ENCODE peak calls at places on chromosome 18, in four cellular contexts. One of them, this sample, is unnamed. For H3K4me1 and H3K9me3, the result is how much of the 10 kb centered on the place peaks cover.

GRCh38 chr18:42976869-42977268 is 138.6 kb downstream of the RIT2 start:
- DNase-seq in CD8-positive, alpha-beta memory T cell: no peak
- DNase-seq in Peyer's patch: no peak
- DNase-seq in right atrium auricular region: no peak
- DNase-seq in this sample: no peak

GRCh38 chr18:76448262-76449109 is 46.6 kb downstream of the ZNF516 start:
- DNase-seq in CD8-positive, alpha-beta memory T cell: no peak
- DNase-seq in Peyer's patch: no peak
- DNase-seq in right atrium auricular region: peak
- DNase-seq in this sample: no peak

GRCh38 chr18:36595046-36595817 is 233.6 kb downstream of the TPGS2 start:
- DNase-seq in CD8-positive, alpha-beta memory T cell: no peak
- DNase-seq in Peyer's patch: no peak
- DNase-seq in right atrium auricular region: no peak
- DNase-seq in this sample: no peak

GRCh38 chr18:23494992-23495391 is 8.3 kb upstream of the RMC1 start:
- DNase-seq in CD8-positive, alpha-beta memory T cell: no peak
- DNase-seq in Peyer's patch: no peak
- DNase-seq in right atrium auricular region: no peak
- DNase-seq in this sample: no peak

GRCh38 chr18:26470011-26470637 is 78.2 kb downstream of the KCTD1 start:
- DNase-seq in CD8-positive, alpha-beta memory T cell: no peak
- DNase-seq in Peyer's patch: no peak
- DNase-seq in right atrium auricular region: no peak
- DNase-seq in this sample: no peak

GRCh38 chr18:51757525-51757924 is 560.0 kb upstream of the MEX3C start:
- DNase-seq in CD8-positive, alpha-beta memory T cell: no peak
- DNase-seq in Peyer's patch: no peak
- DNase-seq in right atrium auricular region: no peak
- DNase-seq in this sample: no peak

GRCh38 chr18:364221-364620 is 96.4 kb upstream of the THOC1 start:
- DNase-seq in CD8-positive, alpha-beta memory T cell: no peak
- DNase-seq in Peyer's patch: no peak
- DNase-seq in right atrium auricular region: no peak
- DNase-seq in this sample: no peak

GRCh38 chr18:36075862-36076587 is 8.7 kb upstream of the RPRD1A start:
- DNase-seq in CD8-positive, alpha-beta memory T cell: no peak
- DNase-seq in Peyer's patch: no peak
- DNase-seq in right atrium auricular region: no peak
- DNase-seq in this sample: no peak

GRCh38 chr18:69230204-69230603 is 170.5 kb upstream of the DOK6 start:
- DNase-seq in CD8-positive, alpha-beta memory T cell: no peak
- DNase-seq in Peyer's patch: no peak
- DNase-seq in right atrium auricular region: no peak
- DNase-seq in this sample: peak

GRCh38 chr18:59681051-59681450 is 16.2 kb downstream of the CCBE1 start:
- DNase-seq in CD8-positive, alpha-beta memory T cell: no peak
- DNase-seq in Peyer's patch: no peak
- DNase-seq in right atrium auricular region: no peak
- DNase-seq in this sample: no peak

GRCh38 chr18:43671431-43671830 is 394.1 kb upstream of the SYT4 start:
- DNase-seq in CD8-positive, alpha-beta memory T cell: no peak
- DNase-seq in Peyer's patch: no peak
- DNase-seq in right atrium auricular region: no peak
- DNase-seq in this sample: no peak

GRCh38 chr18:55262021-55262560 is 302.8 kb upstream of the CCDC68 start:
- DNase-seq in CD8-positive, alpha-beta memory T cell: no peak
- DNase-seq in Peyer's patch: no peak
- DNase-seq in right atrium auricular region: no peak
- DNase-seq in this sample: no peak

GRCh38 chr18:76208632-76209308 is 286.3 kb downstream of the ZNF516 start:
- DNase-seq in CD8-positive, alpha-beta memory T cell: no peak
- DNase-seq in Peyer's patch: no peak
- DNase-seq in right atrium auricular region: no peak
- DNase-seq in this sample: no peak

GRCh38 chr18:63440897-63441296 is 18.6 kb upstream of the VPS4B start:
- DNase-seq in CD8-positive, alpha-beta memory T cell: no peak
- DNase-seq in Peyer's patch: no peak
- DNase-seq in right atrium auricular region: no peak
- DNase-seq in this sample: no peak

GRCh38 chr18:53458944-53459580 is 765.4 kb downstream of the MBD2 start:
- DNase-seq in CD8-positive, alpha-beta memory T cell: no peak
- DNase-seq in Peyer's patch: no peak
- DNase-seq in right atrium auricular region: no peak
- DNase-seq in this sample: peak

GRCh38 chr18:10726198-10727068 is 200.6 kb downstream of the NAPG start:
- DNase-seq in CD8-positive, alpha-beta memory T cell: no peak
- DNase-seq in Peyer's patch: no peak
- DNase-seq in right atrium auricular region: no peak
- DNase-seq in this sample: no peak

GRCh38 chr18:44654555-44654954 is 26.1 kb upstream of the SETBP1 start:
- DNase-seq in CD8-positive, alpha-beta memory T cell: no peak
- DNase-seq in Peyer's patch: no peak
- DNase-seq in right atrium auricular region: no peak
- DNase-seq in this sample: no peak

GRCh38 chr18:38038242-38038641 is 472.6 kb upstream of the CELF4 start:
- DNase-seq in CD8-positive, alpha-beta memory T cell: no peak
- DNase-seq in Peyer's patch: no peak
- DNase-seq in right atrium auricular region: no peak
- DNase-seq in this sample: no peak

GRCh38 chr18:67300498-67300897 is 216.0 kb downstream of the DSEL start:
- DNase-seq in CD8-positive, alpha-beta memory T cell: peak
- DNase-seq in Peyer's patch: no peak
- DNase-seq in right atrium auricular region: no peak
- DNase-seq in this sample: no peak

GRCh38 chr18:60232541-60232940 is 140.0 kb downstream of the MC4R start:
- DNase-seq in CD8-positive, alpha-beta memory T cell: no peak
- DNase-seq in Peyer's patch: no peak
- DNase-seq in right atrium auricular region: no peak
- DNase-seq in this sample: no peak

GRCh38 chr18:70337139-70337972 is 48.5 kb downstream of the SOCS6 start:
- DNase-seq in CD8-positive, alpha-beta memory T cell: no peak
- DNase-seq in Peyer's patch: no peak
- DNase-seq in right atrium auricular region: no peak
- DNase-seq in this sample: no peak

GRCh38 chr18:41922171-41922570 is 32.9 kb upstream of the PIK3C3 start:
- DNase-seq in CD8-positive, alpha-beta memory T cell: no peak
- DNase-seq in Peyer's patch: no peak
- DNase-seq in right atrium auricular region: no peak
- DNase-seq in this sample: no peak

GRCh38 chr18:43805646-43806194 is 528.4 kb upstream of the SYT4 start:
- DNase-seq in CD8-positive, alpha-beta memory T cell: no peak
- DNase-seq in Peyer's patch: no peak
- DNase-seq in right atrium auricular region: no peak
- DNase-seq in this sample: no peak

GRCh38 chr18:56574827-56575226 is 63.6 kb downstream of the TXNL1 start:
- DNase-seq in CD8-positive, alpha-beta memory T cell: no peak
- DNase-seq in Peyer's patch: no peak
- DNase-seq in right atrium auricular region: no peak
- DNase-seq in this sample: no peak

GRCh38 chr18:51196811-51197660 is 445 bp downstream of the MEX3C start:
- DNase-seq in CD8-positive, alpha-beta memory T cell: no peak
- DNase-seq in Peyer's patch: peak
- DNase-seq in right atrium auricular region: no peak
- DNase-seq in this sample: no peak

GRCh38 chr18:47184419-47185050 is 8.4 kb upstream of the IER3IP1 start:
- DNase-seq in CD8-positive, alpha-beta memory T cell: no peak
- DNase-seq in Peyer's patch: no peak
- DNase-seq in right atrium auricular region: no peak
- DNase-seq in this sample: no peak

GRCh38 chr18:23689616-23690504 is 607 bp downstream of the LAMA3 start:
- DNase-seq in CD8-positive, alpha-beta memory T cell: no peak
- DNase-seq in Peyer's patch: peak
- DNase-seq in right atrium auricular region: no peak
- DNase-seq in this sample: no peak

GRCh38 chr18:37544713-37545112 is 20.9 kb downstream of the CELF4 start:
- DNase-seq in CD8-positive, alpha-beta memory T cell: no peak
- DNase-seq in Peyer's patch: no peak
- DNase-seq in right atrium auricular region: no peak
- DNase-seq in this sample: no peak

GRCh38 chr18:79681484-79682387 is 2.1 kb downstream of the CTDP1 start:
- DNase-seq in CD8-positive, alpha-beta memory T cell: peak
- DNase-seq in Peyer's patch: no peak
- DNase-seq in right atrium auricular region: no peak
- DNase-seq in this sample: no peak
- H3K4me1 ChIP-seq in CD8-positive, alpha-beta memory T cell: half or more
- H3K4me1 ChIP-seq in Peyer's patch: under half
- H3K4me1 ChIP-seq in right atrium auricular region: half or more
- H3K4me1 ChIP-seq in this sample: under half

GRCh38 chr18:79523738-79524180 is 128.0 kb downstream of the NFATC1 start:
- DNase-seq in CD8-positive, alpha-beta memory T cell: peak
- DNase-seq in Peyer's patch: no peak
- DNase-seq in right atrium auricular region: peak
- DNase-seq in this sample: no peak

GRCh38 chr18:79522451-79523220 is 126.9 kb downstream of the NFATC1 start:
- DNase-seq in CD8-positive, alpha-beta memory T cell: peak
- DNase-seq in Peyer's patch: peak
- DNase-seq in right atrium auricular region: peak
- DNase-seq in this sample: no peak

GRCh38 chr18:79523221-79523737 is 127.5 kb downstream of the NFATC1 start:
- DNase-seq in CD8-positive, alpha-beta memory T cell: peak
- DNase-seq in Peyer's patch: no peak
- DNase-seq in right atrium auricular region: peak
- DNase-seq in this sample: no peak

GRCh38 chr18:79525556-79526467 is 130.1 kb downstream of the NFATC1 start:
- DNase-seq in CD8-positive, alpha-beta memory T cell: no peak
- DNase-seq in Peyer's patch: peak
- DNase-seq in right atrium auricular region: peak
- DNase-seq in this sample: no peak

GRCh38 chr18:79524181-79525078 is 128.7 kb downstream of the NFATC1 start:
- DNase-seq in CD8-positive, alpha-beta memory T cell: peak
- DNase-seq in Peyer's patch: peak
- DNase-seq in right atrium auricular region: peak
- DNase-seq in this sample: no peak
- H3K27ac ChIP-seq in CD8-positive, alpha-beta memory T cell: peak
- H3K27ac ChIP-seq in Peyer's patch: peak
- H3K27ac ChIP-seq in right atrium auricular region: no peak
- H3K27ac ChIP-seq in this sample: no peak

DNA sequence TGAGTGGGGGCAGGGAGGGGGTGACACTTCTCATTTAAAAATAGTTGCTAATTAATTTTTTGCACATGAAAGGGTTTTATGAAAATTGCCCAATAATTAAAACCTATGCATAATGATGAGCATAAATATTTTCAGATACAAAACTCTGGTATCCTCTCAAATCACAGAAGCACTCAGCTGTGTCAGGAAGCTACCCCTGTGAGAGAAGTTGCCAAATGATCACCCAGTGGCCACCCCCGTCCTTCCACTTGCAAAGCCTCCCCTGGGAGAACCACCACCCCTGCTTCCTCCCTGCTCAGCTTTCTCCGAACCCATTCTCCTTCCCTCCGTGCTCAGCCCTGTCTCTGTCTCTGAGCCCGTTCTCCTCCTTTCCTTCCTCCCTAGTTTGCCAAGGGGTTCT is 400.2 kb upstream of the SALL3 start:
- DNase-seq in CD8-positive, alpha-beta memory T cell: no peak
- DNase-seq in Peyer's patch: no peak
- DNase-seq in right atrium auricular region: no peak
- DNase-seq in this sample: no peak
- H3K9me3 ChIP-seq in CD8-positive, alpha-beta memory T cell: under half
- H3K9me3 ChIP-seq in Peyer's patch: under half
- H3K9me3 ChIP-seq in right atrium auricular region: under half
- H3K9me3 ChIP-seq in this sample: under half

GRCh38 chr18:8754995-8755955 is 49.9 kb downstream of the MTCL1 start:
- DNase-seq in CD8-positive, alpha-beta memory T cell: peak
- DNase-seq in Peyer's patch: no peak
- DNase-seq in right atrium auricular region: no peak
- DNase-seq in this sample: no peak
- H3K4me1 ChIP-seq in CD8-positive, alpha-beta memory T cell: under half
- H3K4me1 ChIP-seq in Peyer's patch: under half
- H3K4me1 ChIP-seq in right atrium auricular region: under half
- H3K4me1 ChIP-seq in this sample: under half

This sample was measured in iPS DF 6.9.